ENCODE peak calls at places on chromosome 3, in eight cellular contexts. V is spleen, C is GM06990, N is body of pancreas, L is Karpas-422, S is fibroblast of lung, W is fibroblast of the aortic adventitia, E is cardiac muscle cell. Y is an unnamed sample.

GRCh38 chr3:14472471-14473351 is 67.4 kb downstream of the GRIP2 start:
- DNase-seq in V (no peak), C (no peak), N (no peak), L (no peak), S (peak), W (peak), E (peak), Y (no peak)

GRCh38 chr3:107208796-107209195 is 168.4 kb upstream of the CCDC54 start:
- DNase-seq in V (no peak), C (no peak), N (no peak), L (no peak), S (peak), W (no peak), E (no peak), Y (no peak)

GRCh38 chr3:106566277-106566676 is 697.5 kb upstream of the CBLB start:
- DNase-seq in V (no peak), C (peak), N (no peak), L (no peak), S (no peak), W (no peak), E (no peak), Y (no peak)

GRCh38 chr3:178195824-178196223 is 340.4 kb upstream of the KCNMB2 start:
- DNase-seq in V (no peak), C (no peak), N (no peak), L (no peak), S (peak), W (peak), E (peak), Y (no peak)

GRCh38 chr3:59559721-59560514 is 510.1 kb upstream of the CFAP20DC start:
- DNase-seq in V (no peak), C (no peak), N (no peak), L (no peak), S (peak), W (peak), E (peak), Y (no peak)

GRCh38 chr3:131903988-131904415 is 130.8 kb downstream of the CPNE4 start:
- DNase-seq in V (no peak), C (no peak), N (no peak), L (no peak), S (peak), W (peak), E (peak), Y (no peak)

GRCh38 chr3:126358038-126358815 is 1.0 kb upstream of the KLF15 start:
- DNase-seq in V (peak), C (no peak), N (peak), L (no peak), S (peak), W (no peak), E (peak), Y (no peak)

GRCh38 chr3:120645083-120645800 is 36.8 kb downstream of the HGD start:
- DNase-seq in V (no peak), C (no peak), N (no peak), L (no peak), S (no peak), W (no peak), E (peak), Y (no peak)

GRCh38 chr3:183828538-183828870 is 3.1 kb upstream of the MAP6D1 start:
- DNase-seq in V (no peak), C (no peak), N (no peak), L (no peak), S (no peak), W (no peak), E (no peak), Y (no peak)

GRCh38 chr3:64667138-64667537 is 20.7 kb downstream of the ADAMTS9 start:
- DNase-seq in V (no peak), C (no peak), N (no peak), L (no peak), S (peak), W (peak), E (peak), Y (no peak)

GRCh38 chr3:62159693-62160092 is 213.7 kb downstream of the FEZF2 start:
- DNase-seq in V (no peak), C (no peak), N (peak), L (no peak), S (peak), W (peak), E (peak), Y (no peak)

GRCh38 chr3:128537091-128537703 is 44.2 kb upstream of the GATA2 start:
- DNase-seq in V (no peak), C (no peak), N (no peak), L (no peak), S (no peak), W (no peak), E (no peak), Y (no peak)

GRCh38 chr3:147943265-147943945 is 534.2 kb downstream of the ZIC1 start:
- DNase-seq in V (no peak), C (no peak), N (no peak), L (no peak), S (peak), W (peak), E (peak), Y (no peak)

GRCh38 chr3:45135959-45136358 is 10.2 kb downstream of the CDCP1 start:
- DNase-seq in V (no peak), C (no peak), N (no peak), L (no peak), S (peak), W (no peak), E (peak), Y (no peak)

GRCh38 chr3:35674451-35675109 is 35.3 kb downstream of the ARPP21 start:
- DNase-seq in V (no peak), C (no peak), N (no peak), L (no peak), S (no peak), W (no peak), E (peak), Y (no peak)

GRCh38 chr3:186598108-186598784 is 14.6 kb upstream of the AHSG start:
- DNase-seq in V (no peak), C (no peak), N (peak), L (no peak), S (no peak), W (peak), E (peak), Y (no peak)

GRCh38 chr3:14203521-14204079 is 25.0 kb downstream of the LSM3 start:
- DNase-seq in V (no peak), C (no peak), N (peak), L (peak), S (peak), W (peak), E (peak), Y (peak)

GRCh38 chr3:68007621-68008226 is 353.3 kb upstream of the SUCLG2 start:
- DNase-seq in V (no peak), C (no peak), N (no peak), L (no peak), S (no peak), W (no peak), E (no peak), Y (peak)
- H3K4me3 ChIP-seq in V (peak), C (no peak), N (no peak), L (no peak), S (no peak), W (peak), E (peak), Y (peak)

DNA sequence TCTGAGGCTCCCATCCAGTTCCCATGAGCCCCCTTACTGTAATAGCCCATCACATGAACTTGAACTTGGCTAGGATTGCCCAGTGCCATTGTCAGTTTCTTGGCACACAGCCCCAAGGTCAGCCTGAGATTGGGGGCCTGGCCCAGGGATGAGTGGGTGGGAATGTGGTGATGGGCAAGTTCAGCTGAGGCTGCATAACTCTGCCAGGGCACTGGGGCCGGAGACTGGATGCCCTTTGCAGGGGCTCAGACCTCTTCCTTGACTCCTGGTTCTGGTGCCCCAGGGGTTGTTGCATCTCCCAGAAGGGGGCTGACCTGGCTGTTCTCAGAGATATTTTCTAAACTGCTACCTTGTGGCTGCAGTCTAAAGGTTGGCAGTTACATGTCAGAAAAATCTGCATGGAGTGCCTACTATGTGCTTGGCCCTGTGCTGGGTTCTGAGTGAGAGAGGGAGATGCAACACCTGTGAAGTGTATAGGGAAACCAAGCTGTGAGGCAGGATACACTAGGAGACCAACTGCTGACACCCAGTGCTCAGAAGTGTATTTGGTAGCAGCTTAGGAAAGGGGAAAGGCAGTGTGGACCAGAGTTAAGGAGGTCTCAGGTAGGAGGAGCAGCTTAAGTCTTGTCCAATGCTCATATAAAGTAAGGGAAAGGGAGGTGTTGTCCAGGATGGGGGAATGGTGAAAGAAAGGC is 74.8 kb upstream of the PRR23C start:
- DNase-seq in V (no peak), C (no peak), N (no peak), L (no peak), S (no peak), W (no peak), E (no peak), Y (no peak)
- H3K4me3 ChIP-seq in V (no peak), C (no peak), N (no peak), L (no peak), S (no peak), W (no peak), E (no peak), Y (no peak)

DNA sequence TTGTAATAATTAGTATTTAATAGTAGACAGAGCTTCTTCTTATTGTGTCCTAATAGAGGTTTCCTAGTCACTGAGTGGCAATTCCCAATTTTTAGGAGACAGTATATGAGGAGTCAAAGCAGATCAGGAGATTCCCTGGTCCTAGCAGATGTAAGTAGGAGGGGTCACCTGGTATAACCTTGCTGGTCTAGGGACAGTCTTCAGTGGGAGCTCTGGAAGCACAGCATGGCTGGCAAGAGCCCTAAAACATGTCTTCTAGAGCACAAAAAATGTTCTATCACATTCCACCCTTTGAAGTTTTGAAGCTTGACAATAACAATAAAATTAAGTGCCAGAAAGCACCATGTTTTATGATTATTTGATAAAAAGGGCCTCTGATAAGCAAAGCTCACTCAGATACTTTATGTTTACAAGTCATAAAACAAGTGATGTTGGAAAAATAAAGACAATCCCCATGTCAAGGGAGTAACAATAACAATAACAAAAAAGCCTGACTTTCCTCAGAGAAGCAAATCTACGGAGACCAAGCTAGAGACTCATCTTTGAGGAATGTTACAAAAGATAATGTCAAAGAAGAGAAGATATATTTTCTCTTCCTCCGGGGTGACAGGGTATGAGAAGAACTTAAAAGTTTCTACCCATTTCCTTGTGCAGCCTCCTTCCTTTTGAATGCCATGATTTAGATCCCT is 109.8 kb upstream of the RBMS3 start:
- DNase-seq in V (no peak), C (no peak), N (no peak), L (no peak), S (no peak), W (peak), E (peak), Y (no peak)
- H3K4me3 ChIP-seq in V (no peak), C (no peak), N (no peak), L (no peak), S (no peak), W (no peak), E (no peak), Y (no peak)

GRCh38 chr3:52722491-52722890 is 16.6 kb downstream of the SPCS1 start:
- DNase-seq in V (no peak), C (peak), N (no peak), L (no peak), S (no peak), W (no peak), E (no peak), Y (no peak)

GRCh38 chr3:52719618-52720017 is 13.7 kb downstream of the SPCS1 start:
- DNase-seq in V (no peak), C (no peak), N (no peak), L (peak), S (no peak), W (no peak), E (no peak), Y (no peak)

GRCh38 chr3:52721742-52722033 is 15.8 kb downstream of the SPCS1 start:
- DNase-seq in V (no peak), C (no peak), N (no peak), L (no peak), S (no peak), W (no peak), E (no peak), Y (no peak)

GRCh38 chr3:52723935-52724334 is 18.0 kb downstream of the SPCS1 start:
- DNase-seq in V (no peak), C (no peak), N (no peak), L (no peak), S (no peak), W (no peak), E (no peak), Y (no peak)

DNA sequence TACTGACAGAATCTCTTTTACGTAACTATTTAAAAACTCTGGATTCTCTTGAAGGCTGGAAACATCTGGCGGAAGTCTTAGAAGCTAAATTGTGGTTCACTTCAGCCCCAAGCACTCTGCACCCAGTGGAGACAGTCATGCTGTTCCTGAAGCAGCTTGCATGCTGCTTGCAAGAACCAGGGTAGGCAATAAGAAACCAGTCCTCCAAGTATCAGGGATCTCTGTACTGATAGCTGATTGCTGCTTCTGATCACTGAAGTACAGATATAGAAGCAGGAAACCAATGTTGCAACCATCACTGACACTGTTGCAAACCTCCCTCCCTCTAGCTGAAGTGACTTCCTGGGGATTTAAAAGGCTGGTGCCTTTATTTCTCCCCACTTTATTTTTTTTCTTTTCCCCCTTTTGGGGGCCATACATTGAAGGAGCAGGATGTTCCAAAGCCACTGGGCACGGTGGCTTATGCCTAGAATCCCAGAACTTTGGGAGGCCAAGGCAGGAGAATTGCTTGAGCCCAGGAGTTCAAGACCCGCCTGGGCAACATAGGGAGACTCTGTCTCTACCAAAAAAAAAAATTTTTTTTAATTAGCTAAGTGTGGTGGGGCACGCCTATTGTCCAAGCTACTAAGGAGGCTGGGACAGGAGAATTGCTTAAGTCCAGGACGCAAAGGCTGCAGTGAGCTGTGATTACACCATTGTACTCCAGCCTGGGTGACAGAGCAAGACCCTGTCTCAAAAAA is 15.3 kb downstream of the SPCS1 start:
- DNase-seq in V (no peak), C (peak), N (no peak), L (no peak), S (no peak), W (no peak), E (peak), Y (no peak)
- H3K4me3 ChIP-seq in V (no peak), C (no peak), N (no peak), L (no peak), S (no peak), W (no peak), E (no peak), Y (no peak)

GRCh38 chr3:138944136-138944658 is 2.7 kb downstream of the FOXL2 start:
- DNase-seq in V (peak), C (no peak), N (no peak), L (no peak), S (peak), W (peak), E (no peak), Y (no peak)
- H3K4me3 ChIP-seq in V (no peak), C (no peak), N (no peak), L (no peak), S (no peak), W (no peak), E (no peak), Y (no peak)

DNA sequence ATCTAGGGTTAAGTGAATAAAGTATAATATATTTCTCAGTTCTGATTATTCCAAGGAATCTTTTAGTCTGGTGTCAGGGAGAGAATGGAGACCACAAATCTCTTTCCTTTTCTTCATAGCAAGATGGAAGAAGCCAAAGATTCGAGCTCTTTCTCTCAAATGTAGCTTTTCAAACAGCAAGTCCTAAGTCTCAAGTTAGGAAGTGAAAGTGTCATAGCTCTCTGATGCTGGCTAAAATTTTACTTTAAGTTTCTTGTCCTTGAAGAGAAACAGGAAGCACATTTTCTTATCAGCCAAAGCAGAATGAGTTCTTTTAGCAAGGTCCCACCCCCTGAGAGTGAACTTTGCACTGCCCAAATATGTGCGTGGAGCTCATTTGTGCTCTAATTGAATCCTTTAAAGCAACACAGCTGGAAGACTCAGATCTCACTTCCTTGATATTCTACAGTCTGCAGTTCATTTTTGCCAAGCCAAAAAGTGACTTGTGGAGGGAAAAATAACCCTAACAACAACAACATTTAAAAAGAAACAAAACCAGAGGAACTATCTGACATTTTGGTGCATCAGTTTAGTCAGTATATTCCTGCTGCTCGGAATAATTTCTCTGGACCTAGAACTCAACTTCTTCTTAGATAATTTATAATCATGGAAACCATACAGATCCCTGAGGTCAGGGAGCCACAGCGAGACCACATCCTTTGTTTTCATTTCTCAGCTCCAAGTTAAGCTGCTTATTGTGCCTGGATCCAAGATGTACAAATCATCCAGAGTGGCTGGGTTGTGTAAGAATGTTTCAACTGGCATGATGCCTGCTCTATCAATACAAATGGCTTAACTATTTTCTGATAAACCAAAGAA is 238.7 kb upstream of the P2RY1 start:
- DNase-seq in V (no peak), C (peak), N (peak), L (peak), S (peak), W (peak), E (peak), Y (no peak)
- H3K4me3 ChIP-seq in V (no peak), C (no peak), N (no peak), L (no peak), S (peak), W (peak), E (no peak), Y (no peak)

Y was measured in BE2C.